ENCODE peak calls at places on chromosomes 2 and 18, in eight cellular contexts. C is tibial artery; S is OCI-LY7; Y is CD8-positive, alpha-beta T cell; M is ovary; T is CD8-positive, alpha-beta memory T cell; V is small intestine; A is heart left ventricle. K is an unnamed sample. For H3K4me1, the result is how much of the 10 kb centered on the place peaks cover.

GRCh38 chr18:47422524-47422923 is 171.1 kb upstream of the SKOR2 start:
- DNase-seq in C (no peak), S (no peak), Y (no peak), M (no peak), T (no peak), V (no peak), A (no peak), K (no peak)

GRCh38 chr2:186977433-186978045 is 128.6 kb upstream of the ZSWIM2 start:
- DNase-seq in C (no peak), S (no peak), Y (no peak), M (no peak), T (no peak), V (no peak), A (no peak), K (no peak)

GRCh38 chr18:13136056-13136688 is 82.4 kb upstream of the LDLRAD4 start:
- DNase-seq in C (no peak), S (no peak), Y (peak), M (no peak), T (peak), V (peak), A (no peak), K (no peak)

GRCh38 chr2:240509667-240510512 is 47.9 kb downstream of the ANKMY1 start:
- DNase-seq in C (no peak), S (no peak), Y (no peak), M (no peak), T (no peak), V (no peak), A (no peak), K (peak)

GRCh38 chr2:10773841-10774341 is 38.7 kb downstream of the PDIA6 start:
- DNase-seq in C (no peak), S (no peak), Y (no peak), M (no peak), T (no peak), V (no peak), A (no peak), K (no peak)

GRCh38 chr2:195706161-195706900 is 49.3 kb downstream of the SLC39A10 start:
- DNase-seq in C (no peak), S (no peak), Y (no peak), M (no peak), T (no peak), V (no peak), A (no peak), K (no peak)

GRCh38 chr2:147862859-147863516 is 18.2 kb downstream of the ACVR2A start:
- DNase-seq in C (no peak), S (no peak), Y (no peak), M (no peak), T (no peak), V (peak), A (no peak), K (no peak)

GRCh38 chr2:135093192-135093591 is 41.1 kb downstream of the RAB3GAP1 start:
- DNase-seq in C (no peak), S (no peak), Y (no peak), M (no peak), T (no peak), V (no peak), A (no peak), K (no peak)

GRCh38 chr2:15050483-15050882 is 418.0 kb downstream of the LRATD1 start:
- DNase-seq in C (no peak), S (no peak), Y (no peak), M (no peak), T (no peak), V (no peak), A (no peak), K (no peak)

GRCh38 chr2:47815764-47816163 is 32.8 kb downstream of the MSH6 start:
- DNase-seq in C (no peak), S (peak), Y (no peak), M (no peak), T (no peak), V (no peak), A (no peak), K (no peak)

GRCh38 chr2:14700753-14701152 is 68.2 kb downstream of the LRATD1 start:
- DNase-seq in C (no peak), S (no peak), Y (no peak), M (no peak), T (no peak), V (no peak), A (no peak), K (no peak)

GRCh38 chr2:27701676-27702075 is 38.0 kb downstream of the SLC4A1AP start:
- DNase-seq in C (no peak), S (no peak), Y (no peak), M (no peak), T (no peak), V (no peak), A (no peak), K (peak)

GRCh38 chr2:12262681-12263436 is 453.9 kb upstream of the TRIB2 start:
- DNase-seq in C (no peak), S (peak), Y (no peak), M (peak), T (no peak), V (no peak), A (no peak), K (no peak)

GRCh38 chr2:185222311-185222710 is 516.3 kb upstream of the FSIP2 start:
- DNase-seq in C (no peak), S (no peak), Y (no peak), M (no peak), T (no peak), V (no peak), A (no peak), K (no peak)

GRCh38 chr2:86260978-86261377 is 61.7 kb downstream of the MRPL35 start:
- DNase-seq in C (no peak), S (no peak), Y (no peak), M (no peak), T (no peak), V (no peak), A (no peak), K (no peak)

GRCh38 chr2:205585451-205586045 is 96.8 kb upstream of the NRP2 start:
- DNase-seq in C (no peak), S (no peak), Y (no peak), M (no peak), T (no peak), V (no peak), A (no peak), K (no peak)

GRCh38 chr2:110748489-110748867 is 16.1 kb downstream of the ACOXL start:
- DNase-seq in C (no peak), S (peak), Y (no peak), M (no peak), T (peak), V (peak), A (no peak), K (no peak)

GRCh38 chr2:48439102-48439501 is 90.9 kb upstream of the STON1 start:
- DNase-seq in C (no peak), S (no peak), Y (no peak), M (no peak), T (no peak), V (no peak), A (no peak), K (no peak)

GRCh38 chr2:112077814-112078213 is 22.7 kb downstream of the TMEM87B start:
- DNase-seq in C (no peak), S (no peak), Y (no peak), M (no peak), T (no peak), V (no peak), A (no peak), K (no peak)

GRCh38 chr2:191976436-191976835 is 129.5 kb upstream of the CAVIN2 start:
- DNase-seq in C (no peak), S (no peak), Y (no peak), M (no peak), T (no peak), V (no peak), A (no peak), K (no peak)

GRCh38 chr2:24049485-24050021 is at the start of gene FKBP1B:
- DNase-seq in C (peak), S (peak), Y (peak), M (peak), T (peak), V (peak), A (peak), K (peak)

GRCh38 chr2:113181491-113182051 is 7.8 kb downstream of the PSD4 start:
- DNase-seq in C (peak), S (no peak), Y (no peak), M (no peak), T (peak), V (no peak), A (no peak), K (no peak)

GRCh38 chr18:9743200-9744016 is 35.3 kb downstream of the RAB31 start:
- DNase-seq in C (no peak), S (no peak), Y (no peak), M (no peak), T (no peak), V (no peak), A (no peak), K (no peak)

GRCh38 chr2:232133078-232133477 is 171.6 kb downstream of the DIS3L2 start:
- DNase-seq in C (no peak), S (no peak), Y (no peak), M (no peak), T (no peak), V (no peak), A (no peak), K (no peak)

GRCh38 chr2:222477962-222478608 is 53.7 kb downstream of the SGPP2 start:
- DNase-seq in C (no peak), S (no peak), Y (no peak), M (no peak), T (no peak), V (no peak), A (no peak), K (no peak)

GRCh38 chr2:80328033-80328635 is 23.6 kb upstream of the LRRTM1 start:
- DNase-seq in C (no peak), S (no peak), Y (no peak), M (no peak), T (no peak), V (no peak), A (no peak), K (no peak)

GRCh38 chr2:32011566-32011960 is 755 bp upstream of the MEMO1 start:
- DNase-seq in C (no peak), S (peak), Y (no peak), M (no peak), T (no peak), V (no peak), A (no peak), K (no peak)

GRCh38 chr2:39243469-39244123 is at the start of gene CDKL4:
- DNase-seq in C (no peak), S (no peak), Y (peak), M (no peak), T (peak), V (no peak), A (peak), K (peak)

GRCh38 chr2:206241767-206242166 is 32.7 kb upstream of the ZDBF2 start:
- DNase-seq in C (no peak), S (no peak), Y (no peak), M (no peak), T (no peak), V (no peak), A (no peak), K (no peak)

GRCh38 chr2:190501702-190502407 is 32.7 kb downstream of the NEMP2 start:
- DNase-seq in C (no peak), S (no peak), Y (no peak), M (no peak), T (no peak), V (no peak), A (no peak), K (no peak)

GRCh38 chr2:59312022-59312421 is 1070.9 kb upstream of the FANCL start:
- DNase-seq in C (no peak), S (no peak), Y (no peak), M (no peak), T (no peak), V (no peak), A (no peak), K (no peak)

GRCh38 chr2:239984431-239985194 is 40.5 kb downstream of the NDUFA10 start:
- DNase-seq in C (no peak), S (no peak), Y (no peak), M (no peak), T (no peak), V (no peak), A (no peak), K (no peak)

GRCh38 chr2:230326453-230327417 is at the start of gene SP140L:
- DNase-seq in C (peak), S (peak), Y (peak), M (peak), T (peak), V (peak), A (peak), K (peak)

GRCh38 chr2:122206101-122206500 is 450.6 kb downstream of the TSN start:
- DNase-seq in C (no peak), S (no peak), Y (no peak), M (no peak), T (no peak), V (no peak), A (no peak), K (no peak)

GRCh38 chr2:189116059-189116458 is 63.5 kb downstream of the COL5A2 start:
- DNase-seq in C (no peak), S (no peak), Y (no peak), M (no peak), T (no peak), V (no peak), A (no peak), K (no peak)

GRCh38 chr2:51025942-51026574 is 5.9 kb downstream of the NRXN1 start:
- DNase-seq in C (no peak), S (no peak), Y (no peak), M (no peak), T (no peak), V (no peak), A (no peak), K (no peak)

DNA sequence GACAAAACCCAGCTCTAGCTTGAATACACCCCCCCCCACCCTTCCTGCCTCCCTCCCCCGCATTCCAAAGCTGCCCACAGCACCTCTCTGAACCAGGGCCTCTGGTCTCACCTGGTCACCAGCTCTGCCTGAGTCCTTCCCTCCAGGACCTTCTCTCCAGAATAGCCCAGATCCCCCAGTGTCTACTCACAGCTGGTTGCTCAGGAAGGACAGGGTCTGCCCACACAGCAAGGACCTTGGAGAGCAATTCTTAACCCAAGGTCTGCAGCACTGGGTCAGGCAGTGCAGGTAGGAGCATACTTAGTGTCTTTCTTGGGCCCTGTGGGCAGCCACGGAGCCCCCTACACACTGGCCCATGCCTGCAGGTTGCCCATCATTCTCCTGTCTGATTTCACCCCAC is 104.5 kb downstream of the ZFP36L2 start:
- DNase-seq in C (no peak), S (no peak), Y (no peak), M (peak), T (no peak), V (no peak), A (no peak), K (no peak)
- H3K4me1 ChIP-seq in C (under half), S (under half), Y (under half), M (under half), T (under half), V (under half), A (under half), K (under half)

GRCh38 chr2:238420878-238421694 is 5.6 kb upstream of the ASB1 start:
- DNase-seq in C (no peak), S (no peak), Y (no peak), M (peak), T (no peak), V (peak), A (no peak), K (no peak)
- H3K4me1 ChIP-seq in C (under half), S (under half), Y (under half), M (under half), T (under half), V (under half), A (under half), K (under half)

DNA sequence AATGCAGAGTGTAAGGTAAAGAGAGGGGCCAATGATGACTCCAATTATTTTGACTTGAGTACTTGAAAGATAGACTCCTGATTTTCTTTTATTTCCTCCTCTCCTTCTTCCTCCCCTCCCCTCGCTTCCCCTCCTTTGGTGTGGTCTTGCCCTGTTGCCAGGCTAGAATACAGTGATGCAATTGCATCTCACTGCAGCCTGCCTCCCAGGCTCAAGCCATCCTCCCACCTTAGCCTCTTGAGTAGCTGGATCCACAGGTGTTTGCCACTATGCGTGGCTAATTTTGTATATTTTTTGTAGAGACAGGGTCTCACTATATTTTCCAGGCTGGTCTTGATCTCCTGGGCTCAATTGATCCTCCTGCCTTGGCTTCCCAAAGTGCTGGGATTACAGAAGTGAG is 2.3 kb downstream of the DGUOK start:
- DNase-seq in C (no peak), S (no peak), Y (no peak), M (no peak), T (no peak), V (no peak), A (no peak), K (no peak)
- H3K4me1 ChIP-seq in C (under half), S (under half), Y (half or more), M (under half), T (half or more), V (under half), A (under half), K (under half)

DNA sequence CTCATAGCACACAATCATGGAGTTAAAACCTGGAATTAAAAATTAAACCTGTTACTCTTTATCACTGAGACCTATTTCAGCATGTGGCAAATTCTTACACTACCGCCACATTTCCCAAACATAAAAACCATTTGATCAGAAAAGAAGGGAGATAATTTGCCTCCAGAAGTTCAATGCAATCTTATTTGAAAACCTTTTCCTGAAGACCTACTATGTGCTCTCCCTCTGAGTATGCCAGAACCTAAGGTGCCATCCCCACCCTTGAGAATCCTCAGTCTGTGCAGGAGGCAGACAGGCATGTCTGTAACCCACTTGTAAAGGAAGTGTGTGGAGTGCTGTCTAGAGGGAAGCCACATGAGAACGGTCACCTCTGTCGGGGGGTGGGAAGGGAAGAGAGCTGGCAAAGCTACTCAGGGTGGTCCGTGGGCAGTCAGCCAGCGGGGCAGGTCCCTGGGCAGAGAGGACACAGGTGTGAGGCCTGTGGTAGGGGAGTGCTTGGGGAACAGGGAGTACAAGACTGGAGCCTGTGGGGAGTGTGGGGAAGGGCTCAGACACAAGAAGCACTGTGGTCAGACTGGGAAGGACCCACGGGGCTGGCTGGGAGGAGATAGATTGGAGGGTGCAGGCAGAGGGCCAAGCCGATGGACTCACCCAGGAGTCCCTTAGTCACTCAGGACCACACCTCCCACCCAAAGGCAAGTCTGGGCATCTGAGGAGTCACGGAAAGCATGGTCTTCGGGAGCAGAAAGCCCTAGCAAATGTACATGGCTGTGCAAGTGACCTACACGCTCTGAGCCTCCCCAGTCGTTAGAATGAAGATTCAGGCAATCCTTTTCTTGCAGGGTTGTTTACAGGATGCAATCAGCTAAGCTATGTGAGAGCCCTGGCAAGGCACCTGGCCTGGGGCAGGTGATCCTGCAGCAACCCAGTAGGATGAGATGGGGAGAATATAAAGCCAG is 22.8 kb downstream of the CRACDL start:
- DNase-seq in C (peak), S (no peak), Y (no peak), M (no peak), T (no peak), V (no peak), A (no peak), K (no peak)
- H3K4me1 ChIP-seq in C (under half), S (under half), Y (half or more), M (under half), T (under half), V (under half), A (under half), K (under half)

GRCh38 chr2:36490749-36491148 is 107.2 kb downstream of the FEZ2 start:
- DNase-seq in C (no peak), S (no peak), Y (no peak), M (no peak), T (no peak), V (no peak), A (no peak), K (no peak)
- H3K4me1 ChIP-seq in C (under half), S (under half), Y (under half), M (under half), T (under half), V (under half), A (under half), K (under half)

DNA sequence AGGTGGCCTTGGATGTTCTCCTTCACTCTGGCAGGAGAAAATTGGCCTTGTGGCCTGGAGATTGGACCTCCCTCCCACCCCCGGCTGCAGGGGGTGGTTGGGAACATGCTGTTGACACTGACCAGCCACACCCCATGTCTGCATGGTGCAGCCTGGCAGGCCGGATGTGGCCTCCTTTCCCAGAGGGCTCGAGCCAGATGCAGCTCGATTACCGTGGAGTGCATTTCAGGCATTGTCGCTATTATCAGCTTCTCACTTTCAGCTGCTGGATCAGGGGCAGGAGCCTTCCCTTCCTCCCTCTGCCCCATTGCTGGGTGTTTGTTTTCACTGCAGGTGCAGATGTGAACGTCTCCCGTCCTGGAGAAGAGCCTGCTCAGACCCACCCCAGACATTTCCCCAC is 211.0 kb upstream of the SIX2 start:
- DNase-seq in C (no peak), S (no peak), Y (no peak), M (no peak), T (no peak), V (no peak), A (no peak), K (no peak)
- H3K4me1 ChIP-seq in C (under half), S (under half), Y (under half), M (under half), T (under half), V (under half), A (under half), K (under half)

DNA sequence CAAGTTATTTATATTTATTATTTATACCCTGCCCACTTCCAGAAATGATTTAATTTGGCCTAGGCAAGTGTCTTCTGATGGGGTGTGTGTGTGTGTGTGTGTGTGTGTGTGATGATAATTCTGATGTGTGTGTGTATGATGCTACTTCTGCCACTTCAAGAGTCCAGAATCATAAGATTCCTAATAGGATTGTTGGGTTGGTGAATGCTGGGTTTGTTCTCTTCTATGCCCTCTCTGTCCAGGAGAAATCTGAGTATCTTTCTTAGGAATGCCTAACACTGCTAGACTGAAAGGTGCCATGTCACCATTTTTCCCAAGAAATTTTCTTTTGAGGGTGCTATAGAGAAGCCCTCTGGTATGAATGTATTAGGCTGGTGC is 122.5 kb downstream of the SPTBN1 start:
- DNase-seq in C (no peak), S (no peak), Y (no peak), M (no peak), T (no peak), V (no peak), A (no peak), K (no peak)
- H3K4me1 ChIP-seq in C (under half), S (half or more), Y (half or more), M (under half), T (half or more), V (half or more), A (half or more), K (under half)

GRCh38 chr18:45102863-45103262 is 422.2 kb downstream of the SETBP1 start:
- DNase-seq in C (no peak), S (peak), Y (no peak), M (no peak), T (no peak), V (no peak), A (no peak), K (no peak)
- H3K4me1 ChIP-seq in C (under half), S (half or more), Y (under half), M (under half), T (under half), V (under half), A (under half), K (under half)